ENCODE peak calls at places on chromosome 17, in eight cellular contexts. O is NCI-H1092 treated with DMSO at 0.1 percent for 48 hours; C is body of pancreas; P is upper lobe of right lung; K is NCI-H460; I is stimulated activated CD4-positive, alpha-beta T cell treated with anti-CD3 and anti-CD28 coated beads, Interleukin-4, amount 100 ng/mL, for 24 hours; F is stromal cell of bone marrow; W is neural progenitor cell. X is an unnamed sample.

GRCh38 chr17:1861391-1862010 is 31.7 kb downstream of the RPA1 start:
- DNase-seq in O (no peak), C (no peak), P (no peak), K (no peak), I (no peak), F (no peak), W (no peak), X (no peak)

GRCh38 chr17:17729620-17730249 is 48.5 kb downstream of the RAI1 start:
- DNase-seq in O (peak; percentile 7), C (peak; percentile 50), P (no peak), K (no peak), I (peak; percentile 58), F (no peak), W (peak; percentile 59), X (peak; percentile 51)

GRCh38 chr17:45874148-45874547 is 20.2 kb upstream of the MAPT start:
- DNase-seq in O (no peak), C (no peak), P (no peak), K (no peak), I (no peak), F (no peak), W (no peak), X (no peak)

GRCh38 chr17:77188084-77189066 is 47.6 kb downstream of the SEC14L1 start:
- DNase-seq in O (no peak), C (no peak), P (no peak), K (no peak), I (no peak), F (no peak), W (no peak), X (no peak)

GRCh38 chr17:14211246-14211645 is 25.4 kb downstream of the CDRT15 start:
- DNase-seq in O (no peak), C (no peak), P (no peak), K (no peak), I (no peak), F (no peak), W (no peak), X (no peak)

GRCh38 chr17:77593081-77593480 is 365.4 kb upstream of the TNRC6C start:
- DNase-seq in O (no peak), C (no peak), P (peak; percentile 25), K (no peak), I (no peak), F (no peak), W (no peak), X (no peak)

GRCh38 chr17:47057831-47058230 is 78.8 kb upstream of the RPRML start:
- DNase-seq in O (no peak), C (no peak), P (no peak), K (no peak), I (no peak), F (no peak), W (no peak), X (no peak)

GRCh38 chr17:40371261-40371929 is 6.9 kb upstream of the GJD3 start:
- DNase-seq in O (no peak), C (no peak), P (peak; percentile 37), K (peak; percentile 48), I (no peak), F (no peak), W (no peak), X (peak; percentile 74)

GRCh38 chr17:63445571-63446217 is 412 bp downstream of the CYB561 start:
- DNase-seq in O (peak; percentile 82), C (peak; percentile 75), P (peak; percentile 81), K (peak; percentile 57), I (peak; percentile 62), F (no peak), W (peak; percentile 83), X (no peak)

GRCh38 chr17:47846741-47847340 is 4.1 kb downstream of the SP6 start:
- DNase-seq in O (no peak), C (no peak), P (no peak), K (no peak), I (no peak), F (no peak), W (peak; percentile 67), X (no peak)

GRCh38 chr17:33164556-33164881 is 128.6 kb downstream of the ASIC2 start:
- DNase-seq in O (no peak), C (no peak), P (no peak), K (no peak), I (no peak), F (no peak), W (no peak), X (no peak)

GRCh38 chr17:10162034-10162433 is 36.4 kb downstream of the GAS7 start:
- DNase-seq in O (no peak), C (no peak), P (no peak), K (no peak), I (no peak), F (no peak), W (no peak), X (no peak)

GRCh38 chr17:19553036-19553435 is 19.4 kb downstream of the SLC47A1 start:
- DNase-seq in O (no peak), C (no peak), P (no peak), K (no peak), I (no peak), F (no peak), W (no peak), X (no peak)

GRCh38 chr17:41638194-41638593 is 13.8 kb upstream of the KRT17 start:
- DNase-seq in O (no peak), C (no peak), P (no peak), K (no peak), I (no peak), F (no peak), W (no peak), X (no peak)

GRCh38 chr17:10021239-10021638 is 116.2 kb upstream of the RCVRN start:
- DNase-seq in O (no peak), C (no peak), P (peak; percentile 72), K (no peak), I (no peak), F (no peak), W (no peak), X (no peak)

GRCh38 chr17:7173687-7174602 is 5.2 kb downstream of the ASGR1 start:
- DNase-seq in O (peak; percentile 5), C (peak; percentile 52), P (peak; percentile 92), K (no peak), I (peak; percentile 53), F (no peak), W (peak; percentile 93), X (no peak)

GRCh38 chr17:33854596-33854995 is 400.5 kb upstream of the CCL2 start:
- DNase-seq in O (no peak), C (no peak), P (no peak), K (no peak), I (no peak), F (no peak), W (no peak), X (no peak)

GRCh38 chr17:17119533-17119932 is 77.3 kb downstream of the MPRIP start:
- DNase-seq in O (no peak), C (no peak), P (no peak), K (no peak), I (peak; percentile 70), F (peak; percentile 50), W (no peak), X (no peak)

GRCh38 chr17:29615492-29616299 is 7.0 kb downstream of the CORO6 start:
- DNase-seq in O (peak; percentile 36), C (peak; percentile 83), P (peak; percentile 92), K (peak; percentile 58), I (peak; percentile 82), F (no peak), W (peak; percentile 94), X (peak; percentile 86)

GRCh38 chr17:69501591-69502468 is 87.3 kb downstream of the MAP2K6 start:
- DNase-seq in O (peak; percentile 92), C (peak; percentile 55), P (no peak), K (peak; percentile 37), I (no peak), F (peak; percentile 31), W (peak; percentile 27), X (peak; percentile 13)

GRCh38 chr17:68719431-68719830 is 118.3 kb upstream of the FAM20A start:
- DNase-seq in O (no peak), C (no peak), P (no peak), K (no peak), I (no peak), F (peak; percentile 87), W (no peak), X (no peak)

GRCh38 chr17:49260011-49260921 is 29.7 kb upstream of the PHOSPHO1 start:
- DNase-seq in O (no peak), C (peak; percentile 36), P (peak; percentile 87), K (peak; percentile 34), I (peak; percentile 59), F (peak; percentile 81), W (peak; percentile 82), X (no peak)

GRCh38 chr17:73748521-73748920 is 104.3 kb upstream of the SDK2 start:
- DNase-seq in O (peak; percentile 93), C (no peak), P (no peak), K (no peak), I (no peak), F (no peak), W (no peak), X (no peak)

GRCh38 chr17:79836952-79837887 is 2.0 kb downstream of the CBX4 start:
- DNase-seq in O (no peak), C (peak; percentile 92), P (peak; percentile 95), K (peak; percentile 84), I (peak; percentile 49), F (no peak), W (peak; percentile 63), X (peak; percentile 95)

GRCh38 chr17:79031996-79032875 is 8.3 kb downstream of the C1QTNF1 start:
- DNase-seq in O (no peak), C (no peak), P (peak; percentile 52), K (no peak), I (no peak), F (no peak), W (no peak), X (no peak)

GRCh38 chr17:38676706-38677504 is 2.1 kb upstream of the EPOP start:
- DNase-seq in O (peak; percentile 74), C (peak; percentile 86), P (peak; percentile 87), K (peak; percentile 84), I (peak; percentile 87), F (peak; percentile 71), W (peak; percentile 83), X (peak; percentile 89)

GRCh38 chr17:76345377-76345945 is 8.3 kb downstream of the PRPSAP1 start:
- DNase-seq in O (no peak), C (no peak), P (no peak), K (peak; percentile 22), I (no peak), F (no peak), W (no peak), X (no peak)

GRCh38 chr17:5868916-5869475 is 201.2 kb upstream of the WSCD1 start:
- DNase-seq in O (no peak), C (no peak), P (no peak), K (no peak), I (no peak), F (no peak), W (no peak), X (no peak)